ENCODE peak calls at places on chromosomes 5 and 9, in seven cellular contexts. V, N, U, X, D, A and Z are unnamed samples.

GRCh38 chr9:97408562-97408961 is 3.3 kb upstream of the TDRD7 start:
- DNase-seq in V (no peak), N (no peak), U (no peak), X (no peak), D (no peak), A (no peak), Z (no peak)

GRCh38 chr5:31226651-31227050 is 33.2 kb downstream of the CDH6 start:
- DNase-seq in V (no peak), N (no peak), U (no peak), X (no peak), D (no peak), A (no peak), Z (no peak)

GRCh38 chr9:20808002-20808401 is 123.9 kb downstream of the FOCAD start:
- DNase-seq in V (no peak), N (no peak), U (no peak), X (no peak), D (no peak), A (no peak), Z (no peak)

GRCh38 chr9:121226186-121226585 is 24.5 kb upstream of the RAB14 start:
- DNase-seq in V (no peak), N (no peak), U (no peak), X (no peak), D (no peak), A (no peak), Z (no peak)

GRCh38 chr9:132698989-132699388 is 28.7 kb downstream of the GTF3C4 start:
- DNase-seq in V (peak), N (no peak), U (no peak), X (no peak), D (no peak), A (no peak), Z (no peak)

GRCh38 chr9:68708089-68708488 is 3.0 kb downstream of the PIP5K1B start:
- DNase-seq in V (no peak), N (no peak), U (no peak), X (no peak), D (no peak), A (no peak), Z (no peak)

GRCh38 chr9:114350636-114351396 is 21.1 kb downstream of the ORM2 start:
- DNase-seq in V (no peak), N (no peak), U (no peak), X (no peak), D (no peak), A (no peak), Z (no peak)

GRCh38 chr5:100827481-100827889 is 75.6 kb downstream of the ST8SIA4 start:
- DNase-seq in V (peak), N (no peak), U (peak), X (no peak), D (no peak), A (no peak), Z (no peak)

GRCh38 chr5:89106479-89106878 is 223.5 kb upstream of the MEF2C start:
- DNase-seq in V (no peak), N (no peak), U (no peak), X (no peak), D (no peak), A (no peak), Z (no peak)

GRCh38 chr9:97737429-97737828 is 40.3 kb upstream of the XPA start:
- DNase-seq in V (no peak), N (no peak), U (no peak), X (no peak), D (no peak), A (no peak), Z (no peak)

GRCh38 chr5:137091473-137091872 is 407.7 kb downstream of the SPOCK1 start:
- DNase-seq in V (no peak), N (no peak), U (no peak), X (no peak), D (no peak), A (no peak), Z (no peak)

GRCh38 chr5:132283423-132284043 is 10.7 kb upstream of the SLC22A4 start:
- DNase-seq in V (no peak), N (no peak), U (no peak), X (no peak), D (no peak), A (no peak), Z (no peak)